ENCODE peak calls at places on chromosomes 2 and 18, in seven cellular contexts. O is CD8-positive, alpha-beta memory T cell; E is fibroblast of mammary gland; B is stimulated activated CD4-positive, alpha-beta T cell treated with anti-CD3 and anti-CD28 coated beads, TNF-alpha, amount 100 ng/mL, for 24 hours; A is adipocyte; P is astrocyte of the spinal cord; D is HT-29. H is an unnamed sample.

GRCh38 chr2:70496819-70497218 is 56.8 kb downstream of the TGFA start:
- DNase-seq in P (no peak), E (no peak), D (peak), A (no peak), O (no peak), B (no peak), H (no peak)

GRCh38 chr2:12791906-12792305 is 75.2 kb downstream of the TRIB2 start:
- DNase-seq in A (no peak), P (no peak), O (no peak), E (no peak), B (no peak), D (no peak), H (no peak)

GRCh38 chr2:41151746-41152145 is 699.9 kb upstream of the SLC8A1 start:
- DNase-seq in B (no peak), O (no peak), A (no peak), P (peak), D (no peak), E (no peak), H (no peak)

GRCh38 chr18:49096021-49096420 is 145.3 kb upstream of the SMAD7 start:
- DNase-seq in E (no peak), P (no peak), D (no peak), B (no peak), O (no peak), A (no peak), H (no peak)

GRCh38 chr2:68403199-68403644 is 38.1 kb downstream of the PLEK start:
- DNase-seq in O (no peak), P (no peak), A (no peak), D (peak), E (no peak), B (no peak), H (peak)

GRCh38 chr2:199019898-199020507 is 437.7 kb downstream of the SATB2 start:
- DNase-seq in E (peak), D (peak), O (no peak), A (peak), B (no peak), P (peak), H (peak)

GRCh38 chr2:150675807-150676206 is 188.3 kb upstream of the RND3 start:
- DNase-seq in O (no peak), D (no peak), A (no peak), E (no peak), P (no peak), B (no peak), H (no peak)

GRCh38 chr2:149735237-149735958 is 147.8 kb upstream of the MMADHC start:
- DNase-seq in E (no peak), P (no peak), B (no peak), A (peak), O (no peak), D (no peak), H (no peak)

GRCh38 chr2:235078182-235078581 is 126.4 kb downstream of the SH3BP4 start:
- DNase-seq in A (no peak), D (no peak), O (no peak), B (no peak), E (no peak), P (no peak), H (no peak)

GRCh38 chr2:60554649-60555065 is 1.2 kb upstream of the BCL11A start:
- DNase-seq in A (peak), O (no peak), D (no peak), B (no peak), E (no peak), P (no peak), H (peak)

GRCh38 chr2:173282795-173283545 is 71.7 kb upstream of the CDCA7 start:
- DNase-seq in B (no peak), A (no peak), E (no peak), D (no peak), P (no peak), O (no peak), H (no peak)

GRCh38 chr2:45759310-45759851 is 107.9 kb downstream of the PRKCE start:
- DNase-seq in O (no peak), E (peak), P (peak), B (no peak), A (peak), D (no peak), H (peak)

GRCh38 chr2:3457524-3458395 is 61.6 kb downstream of the ADI1 start:
- DNase-seq in D (no peak), O (no peak), A (no peak), B (no peak), E (no peak), P (no peak), H (no peak)

GRCh38 chr18:12254137-12254819 is at the start of gene CIDEA:
- DNase-seq in P (no peak), O (no peak), B (no peak), A (peak), E (no peak), D (no peak), H (peak)

GRCh38 chr2:205975082-205975949 is 110.7 kb downstream of the INO80D start:
- DNase-seq in A (no peak), B (no peak), O (no peak), P (peak), D (peak), E (peak), H (peak)

GRCh38 chr2:51997571-51997970 is 965.6 kb upstream of the NRXN1 start:
- DNase-seq in P (no peak), O (no peak), E (peak), D (peak), B (no peak), A (no peak), H (no peak)

GRCh38 chr18:46321954-46322353 is 217.8 kb downstream of the HAUS1 start:
- DNase-seq in P (no peak), E (no peak), A (peak), D (peak), O (no peak), B (no peak), H (no peak)

GRCh38 chr18:58649966-58650816 is 21.1 kb upstream of the MALT1 start:
- DNase-seq in O (no peak), D (no peak), P (no peak), A (peak), E (no peak), B (no peak), H (no peak)

GRCh38 chr2:137000790-137001189 is 235.4 kb downstream of the THSD7B start:
- DNase-seq in D (no peak), O (no peak), E (no peak), P (no peak), B (no peak), A (no peak), H (no peak)

GRCh38 chr2:189674374-189675112 is at the start of gene ANKAR:
- DNase-seq in B (peak), A (peak), O (peak), P (peak), E (peak), D (peak), H (peak)

GRCh38 chr2:191593622-191594416 is 84.1 kb upstream of the NABP1 start:
- DNase-seq in P (peak), O (no peak), B (no peak), E (peak), A (peak), D (peak), H (no peak)

GRCh38 chr2:13558368-13558767 is 841.6 kb downstream of the TRIB2 start:
- DNase-seq in O (no peak), A (peak), B (no peak), E (peak), D (peak), P (peak), H (peak)

GRCh38 chr2:104855174-104856085 is 1.5 kb downstream of the POU3F3 start:
- DNase-seq in D (no peak), O (no peak), A (no peak), P (no peak), B (no peak), E (no peak), H (no peak)

GRCh38 chr2:110858993-110859770 is 126.8 kb downstream of the ACOXL start:
- DNase-seq in E (no peak), O (no peak), B (no peak), D (no peak), P (no peak), A (no peak), H (no peak)

GRCh38 chr2:216601632-216602409 is 31.4 kb upstream of the IGFBP2 start:
- DNase-seq in O (no peak), D (no peak), B (no peak), E (no peak), P (no peak), A (no peak), H (no peak)

GRCh38 chr2:230179907-230180306 is 39.9 kb downstream of the SP110 start:
- DNase-seq in B (no peak), D (no peak), E (no peak), A (no peak), O (no peak), P (no peak), H (no peak)

GRCh38 chr2:26696352-26696816 is 3.9 kb downstream of the KCNK3 start:
- DNase-seq in B (no peak), A (peak), E (peak), O (no peak), D (peak), P (peak), H (peak)

GRCh38 chr2:228507870-228508269 is 326.4 kb upstream of the SPHKAP start:
- DNase-seq in D (no peak), E (peak), A (peak), B (no peak), O (no peak), P (no peak), H (no peak)

GRCh38 chr18:48340502-48340901 is 68.7 kb downstream of the ZBTB7C start:
- DNase-seq in E (no peak), P (no peak), D (no peak), A (no peak), O (no peak), B (no peak), H (no peak)

GRCh38 chr18:63284173-63284765 is 35.3 kb downstream of the BCL2 start:
- DNase-seq in O (no peak), P (no peak), D (no peak), A (no peak), E (no peak), B (no peak), H (no peak)

H was measured in hepatocyte.